ENCODE peak calls at places on chromosomes 5 and 9, in ten cellular contexts. V, J, H, Y, P, L, C, D, I and E are unnamed samples.
A peak's percentile ranks its signal among the peaks of the same experiment; 100 is the strongest.

GRCh38 chr5:132087661-132088060 is 14.1 kb downstream of the CSF2 start:
- ATAC-seq in C (no peak), P (no peak), V (no peak), J (no peak), H (no peak), I (no peak), L (no peak), D (no peak), Y (no peak), E (no peak)

GRCh38 chr5:151257731-151258715 is 5.0 kb downstream of the GM2A start:
- ATAC-seq in Y (no peak), V (no peak), P (no peak), H (no peak), C (peak; percentile 47), D (no peak), J (no peak), L (no peak), I (peak; percentile 70), E (peak; percentile 46)

GRCh38 chr5:174292348-174292747 is 246.8 kb downstream of the NSG2 start:
- ATAC-seq in D (no peak), L (no peak), H (no peak), V (no peak), P (no peak), I (no peak), Y (no peak), C (no peak), J (no peak), E (no peak)

GRCh38 chr5:39714036-39714698 is 289.4 kb upstream of the DAB2 start:
- ATAC-seq in P (peak; percentile 47), D (no peak), H (peak; percentile 63), V (peak; percentile 71), I (peak; percentile 82), Y (no peak), C (no peak), J (no peak), L (peak; percentile 70), E (peak; percentile 39)

GRCh38 chr5:148290271-148291195 is 21.7 kb upstream of the SPINK7 start:
- ATAC-seq in Y (no peak), D (no peak), H (peak; percentile 77), V (peak; percentile 68), C (no peak), J (no peak), I (no peak), P (peak; percentile 47), L (peak; percentile 94), E (no peak)

GRCh38 chr5:40486437-40487270 is 193.1 kb upstream of the PTGER4 start:
- ATAC-seq in C (peak; percentile 59), V (no peak), L (no peak), D (peak; percentile 86), J (peak; percentile 81), H (no peak), P (peak; percentile 47), I (no peak), Y (peak; percentile 88), E (no peak)

GRCh38 chr9:12965303-12965702 is 190.5 kb downstream of the LURAP1L start:
- ATAC-seq in L (no peak), V (no peak), C (no peak), J (no peak), Y (no peak), H (no peak), P (no peak), D (no peak), I (no peak), E (no peak)

GRCh38 chr5:643811-644271 is 31.7 kb downstream of the CEP72 start:
- ATAC-seq in D (no peak), V (no peak), Y (no peak), I (no peak), J (no peak), H (no peak), C (peak; percentile 62), P (no peak), L (no peak), E (no peak)

GRCh38 chr9:133637451-133638055 is 1.4 kb downstream of the DBH start:
- ATAC-seq in C (no peak), H (no peak), I (no peak), P (no peak), J (no peak), V (peak; percentile 23), L (peak; percentile 61), D (no peak), Y (no peak), E (no peak)